ENCODE peak calls at places on chromosomes 12 and 14, in ten cellular contexts. One of them, this sample, is unnamed.

GRCh38 chr14:102481791-102482238 is 27.8 kb downstream of the ANKRD9 start:
- DNase-seq in glutamatergic neuron: no peak
- DNase-seq in HT1080: peak
- DNase-seq in fibroblast of the aortic adventitia: no peak
- DNase-seq in activated T-helper 1 cell treated with anti-CD3 and anti-CD28 coated beads, Interleukin-2, amount 50 U/mL, for 16 hours: no peak
- DNase-seq in Caco-2: no peak
- DNase-seq in GM12865: no peak
- DNase-seq in DMS 273 treated with DMSO at 0.1 percent for 48 hours: no peak
- DNase-seq in COR-L47: no peak
- DNase-seq in body of pancreas: no peak
- DNase-seq in this sample: no peak

GRCh38 chr14:105204206-105204930 is 23.3 kb upstream of the NUDT14 start:
- DNase-seq in glutamatergic neuron: peak
- DNase-seq in HT1080: peak
- DNase-seq in fibroblast of the aortic adventitia: peak
- DNase-seq in activated T-helper 1 cell treated with anti-CD3 and anti-CD28 coated beads, Interleukin-2, amount 50 U/mL, for 16 hours: no peak
- DNase-seq in Caco-2: no peak
- DNase-seq in GM12865: no peak
- DNase-seq in DMS 273 treated with DMSO at 0.1 percent for 48 hours: no peak
- DNase-seq in COR-L47: no peak
- DNase-seq in body of pancreas: peak
- DNase-seq in this sample: no peak

GRCh38 chr14:88838015-88838414 is 13.6 kb downstream of the TTC8 start:
- DNase-seq in glutamatergic neuron: no peak
- DNase-seq in HT1080: no peak
- DNase-seq in fibroblast of the aortic adventitia: no peak
- DNase-seq in activated T-helper 1 cell treated with anti-CD3 and anti-CD28 coated beads, Interleukin-2, amount 50 U/mL, for 16 hours: no peak
- DNase-seq in Caco-2: no peak
- DNase-seq in GM12865: no peak
- DNase-seq in DMS 273 treated with DMSO at 0.1 percent for 48 hours: no peak
- DNase-seq in COR-L47: peak
- DNase-seq in body of pancreas: no peak
- DNase-seq in this sample: no peak

GRCh38 chr14:61524211-61524806 is 171.0 kb upstream of the HIF1A start:
- DNase-seq in glutamatergic neuron: no peak
- DNase-seq in HT1080: peak
- DNase-seq in fibroblast of the aortic adventitia: peak
- DNase-seq in activated T-helper 1 cell treated with anti-CD3 and anti-CD28 coated beads, Interleukin-2, amount 50 U/mL, for 16 hours: no peak
- DNase-seq in Caco-2: no peak
- DNase-seq in GM12865: no peak
- DNase-seq in DMS 273 treated with DMSO at 0.1 percent for 48 hours: no peak
- DNase-seq in COR-L47: no peak
- DNase-seq in body of pancreas: peak
- DNase-seq in this sample: no peak

GRCh38 chr12:46483572-46484395 is 111.2 kb upstream of the SLC38A2 start:
- DNase-seq in glutamatergic neuron: no peak
- DNase-seq in HT1080: no peak
- DNase-seq in fibroblast of the aortic adventitia: peak
- DNase-seq in activated T-helper 1 cell treated with anti-CD3 and anti-CD28 coated beads, Interleukin-2, amount 50 U/mL, for 16 hours: no peak
- DNase-seq in Caco-2: no peak
- DNase-seq in GM12865: no peak
- DNase-seq in DMS 273 treated with DMSO at 0.1 percent for 48 hours: no peak
- DNase-seq in COR-L47: no peak
- DNase-seq in body of pancreas: no peak
- DNase-seq in this sample: no peak

GRCh38 chr14:81132492-81132891 is 88.3 kb downstream of the GTF2A1 start:
- DNase-seq in glutamatergic neuron: no peak
- DNase-seq in HT1080: no peak
- DNase-seq in fibroblast of the aortic adventitia: no peak
- DNase-seq in activated T-helper 1 cell treated with anti-CD3 and anti-CD28 coated beads, Interleukin-2, amount 50 U/mL, for 16 hours: no peak
- DNase-seq in Caco-2: no peak
- DNase-seq in GM12865: no peak
- DNase-seq in DMS 273 treated with DMSO at 0.1 percent for 48 hours: peak
- DNase-seq in COR-L47: peak
- DNase-seq in body of pancreas: no peak
- DNase-seq in this sample: no peak

GRCh38 chr12:52122904-52123303 is 43.4 kb downstream of the SMIM41 start:
- DNase-seq in glutamatergic neuron: no peak
- DNase-seq in HT1080: no peak
- DNase-seq in fibroblast of the aortic adventitia: no peak
- DNase-seq in activated T-helper 1 cell treated with anti-CD3 and anti-CD28 coated beads, Interleukin-2, amount 50 U/mL, for 16 hours: no peak
- DNase-seq in Caco-2: no peak
- DNase-seq in GM12865: no peak
- DNase-seq in DMS 273 treated with DMSO at 0.1 percent for 48 hours: no peak
- DNase-seq in COR-L47: no peak
- DNase-seq in body of pancreas: no peak
- DNase-seq in this sample: no peak

GRCh38 chr14:91158091-91158790 is 44.4 kb downstream of the DGLUCY start:
- DNase-seq in glutamatergic neuron: no peak
- DNase-seq in HT1080: no peak
- DNase-seq in fibroblast of the aortic adventitia: no peak
- DNase-seq in activated T-helper 1 cell treated with anti-CD3 and anti-CD28 coated beads, Interleukin-2, amount 50 U/mL, for 16 hours: no peak
- DNase-seq in Caco-2: peak
- DNase-seq in GM12865: no peak
- DNase-seq in DMS 273 treated with DMSO at 0.1 percent for 48 hours: no peak
- DNase-seq in COR-L47: no peak
- DNase-seq in body of pancreas: peak
- DNase-seq in this sample: peak

GRCh38 chr14:71060795-71061455 is 153.7 kb downstream of the PCNX1 start:
- DNase-seq in glutamatergic neuron: no peak
- DNase-seq in HT1080: no peak
- DNase-seq in fibroblast of the aortic adventitia: peak
- DNase-seq in activated T-helper 1 cell treated with anti-CD3 and anti-CD28 coated beads, Interleukin-2, amount 50 U/mL, for 16 hours: no peak
- DNase-seq in Caco-2: peak
- DNase-seq in GM12865: no peak
- DNase-seq in DMS 273 treated with DMSO at 0.1 percent for 48 hours: no peak
- DNase-seq in COR-L47: no peak
- DNase-seq in body of pancreas: no peak
- DNase-seq in this sample: no peak

GRCh38 chr12:69553626-69554248 is 31.5 kb upstream of the CCT2 start:
- DNase-seq in glutamatergic neuron: no peak
- DNase-seq in HT1080: peak
- DNase-seq in fibroblast of the aortic adventitia: peak
- DNase-seq in activated T-helper 1 cell treated with anti-CD3 and anti-CD28 coated beads, Interleukin-2, amount 50 U/mL, for 16 hours: no peak
- DNase-seq in Caco-2: no peak
- DNase-seq in GM12865: peak
- DNase-seq in DMS 273 treated with DMSO at 0.1 percent for 48 hours: no peak
- DNase-seq in COR-L47: peak
- DNase-seq in body of pancreas: peak
- DNase-seq in this sample: no peak

GRCh38 chr12:64968989-64969819 is 144.8 kb downstream of the TBC1D30 start:
- DNase-seq in glutamatergic neuron: no peak
- DNase-seq in HT1080: peak
- DNase-seq in fibroblast of the aortic adventitia: peak
- DNase-seq in activated T-helper 1 cell treated with anti-CD3 and anti-CD28 coated beads, Interleukin-2, amount 50 U/mL, for 16 hours: no peak
- DNase-seq in Caco-2: no peak
- DNase-seq in GM12865: peak
- DNase-seq in DMS 273 treated with DMSO at 0.1 percent for 48 hours: no peak
- DNase-seq in COR-L47: no peak
- DNase-seq in body of pancreas: no peak
- DNase-seq in this sample: no peak

GRCh38 chr12:15710860-15711510 is 78.2 kb downstream of the EPS8 start:
- DNase-seq in glutamatergic neuron: no peak
- DNase-seq in HT1080: no peak
- DNase-seq in fibroblast of the aortic adventitia: no peak
- DNase-seq in activated T-helper 1 cell treated with anti-CD3 and anti-CD28 coated beads, Interleukin-2, amount 50 U/mL, for 16 hours: no peak
- DNase-seq in Caco-2: no peak
- DNase-seq in GM12865: no peak
- DNase-seq in DMS 273 treated with DMSO at 0.1 percent for 48 hours: no peak
- DNase-seq in COR-L47: no peak
- DNase-seq in body of pancreas: no peak
- DNase-seq in this sample: no peak

GRCh38 chr14:53331247-53331646 is 178.1 kb upstream of the DDHD1 start:
- DNase-seq in glutamatergic neuron: no peak
- DNase-seq in HT1080: peak
- DNase-seq in fibroblast of the aortic adventitia: peak
- DNase-seq in activated T-helper 1 cell treated with anti-CD3 and anti-CD28 coated beads, Interleukin-2, amount 50 U/mL, for 16 hours: no peak
- DNase-seq in Caco-2: no peak
- DNase-seq in GM12865: no peak
- DNase-seq in DMS 273 treated with DMSO at 0.1 percent for 48 hours: no peak
- DNase-seq in COR-L47: no peak
- DNase-seq in body of pancreas: no peak
- DNase-seq in this sample: no peak

GRCh38 chr14:67269338-67270060 is 28.3 kb downstream of the PALS1 start:
- DNase-seq in glutamatergic neuron: no peak
- DNase-seq in HT1080: no peak
- DNase-seq in fibroblast of the aortic adventitia: peak
- DNase-seq in activated T-helper 1 cell treated with anti-CD3 and anti-CD28 coated beads, Interleukin-2, amount 50 U/mL, for 16 hours: no peak
- DNase-seq in Caco-2: no peak
- DNase-seq in GM12865: no peak
- DNase-seq in DMS 273 treated with DMSO at 0.1 percent for 48 hours: no peak
- DNase-seq in COR-L47: no peak
- DNase-seq in body of pancreas: no peak
- DNase-seq in this sample: no peak

GRCh38 chr12:67358686-67359374 is 89.7 kb downstream of the CAND1 start:
- DNase-seq in glutamatergic neuron: no peak
- DNase-seq in HT1080: no peak
- DNase-seq in fibroblast of the aortic adventitia: peak
- DNase-seq in activated T-helper 1 cell treated with anti-CD3 and anti-CD28 coated beads, Interleukin-2, amount 50 U/mL, for 16 hours: no peak
- DNase-seq in Caco-2: no peak
- DNase-seq in GM12865: no peak
- DNase-seq in DMS 273 treated with DMSO at 0.1 percent for 48 hours: no peak
- DNase-seq in COR-L47: no peak
- DNase-seq in body of pancreas: no peak
- DNase-seq in this sample: no peak

GRCh38 chr12:14618990-14619389 is 51.3 kb upstream of the PLBD1 start:
- DNase-seq in glutamatergic neuron: no peak
- DNase-seq in HT1080: peak
- DNase-seq in fibroblast of the aortic adventitia: peak
- DNase-seq in activated T-helper 1 cell treated with anti-CD3 and anti-CD28 coated beads, Interleukin-2, amount 50 U/mL, for 16 hours: no peak
- DNase-seq in Caco-2: no peak
- DNase-seq in GM12865: no peak
- DNase-seq in DMS 273 treated with DMSO at 0.1 percent for 48 hours: no peak
- DNase-seq in COR-L47: peak
- DNase-seq in body of pancreas: no peak
- DNase-seq in this sample: no peak

GRCh38 chr12:49365542-49365941 is 1.7 kb upstream of the SPATS2 start:
- DNase-seq in glutamatergic neuron: no peak
- DNase-seq in HT1080: peak
- DNase-seq in fibroblast of the aortic adventitia: peak
- DNase-seq in activated T-helper 1 cell treated with anti-CD3 and anti-CD28 coated beads, Interleukin-2, amount 50 U/mL, for 16 hours: no peak
- DNase-seq in Caco-2: no peak
- DNase-seq in GM12865: no peak
- DNase-seq in DMS 273 treated with DMSO at 0.1 percent for 48 hours: no peak
- DNase-seq in COR-L47: no peak
- DNase-seq in body of pancreas: no peak
- DNase-seq in this sample: no peak

GRCh38 chr12:48901278-48901677 is 24.0 kb downstream of the FKBP11 start:
- DNase-seq in glutamatergic neuron: no peak
- DNase-seq in HT1080: no peak
- DNase-seq in fibroblast of the aortic adventitia: peak
- DNase-seq in activated T-helper 1 cell treated with anti-CD3 and anti-CD28 coated beads, Interleukin-2, amount 50 U/mL, for 16 hours: no peak
- DNase-seq in Caco-2: no peak
- DNase-seq in GM12865: peak
- DNase-seq in DMS 273 treated with DMSO at 0.1 percent for 48 hours: no peak
- DNase-seq in COR-L47: no peak
- DNase-seq in body of pancreas: no peak
- DNase-seq in this sample: no peak

GRCh38 chr12:114655934-114656697 is 27.9 kb downstream of the TBX3 start:
- DNase-seq in glutamatergic neuron: no peak
- DNase-seq in HT1080: no peak
- DNase-seq in fibroblast of the aortic adventitia: no peak
- DNase-seq in activated T-helper 1 cell treated with anti-CD3 and anti-CD28 coated beads, Interleukin-2, amount 50 U/mL, for 16 hours: no peak
- DNase-seq in Caco-2: peak
- DNase-seq in GM12865: no peak
- DNase-seq in DMS 273 treated with DMSO at 0.1 percent for 48 hours: no peak
- DNase-seq in COR-L47: no peak
- DNase-seq in body of pancreas: peak
- DNase-seq in this sample: no peak

GRCh38 chr12:92739099-92739498 is 36.3 kb downstream of the PLEKHG7 start:
- DNase-seq in glutamatergic neuron: no peak
- DNase-seq in HT1080: no peak
- DNase-seq in fibroblast of the aortic adventitia: peak
- DNase-seq in activated T-helper 1 cell treated with anti-CD3 and anti-CD28 coated beads, Interleukin-2, amount 50 U/mL, for 16 hours: no peak
- DNase-seq in Caco-2: no peak
- DNase-seq in GM12865: no peak
- DNase-seq in DMS 273 treated with DMSO at 0.1 percent for 48 hours: no peak
- DNase-seq in COR-L47: no peak
- DNase-seq in body of pancreas: no peak
- DNase-seq in this sample: peak

GRCh38 chr12:26798013-26798412 is 35.0 kb downstream of the ITPR2 start:
- DNase-seq in glutamatergic neuron: no peak
- DNase-seq in HT1080: no peak
- DNase-seq in fibroblast of the aortic adventitia: peak
- DNase-seq in activated T-helper 1 cell treated with anti-CD3 and anti-CD28 coated beads, Interleukin-2, amount 50 U/mL, for 16 hours: no peak
- DNase-seq in Caco-2: no peak
- DNase-seq in GM12865: no peak
- DNase-seq in DMS 273 treated with DMSO at 0.1 percent for 48 hours: peak
- DNase-seq in COR-L47: no peak
- DNase-seq in body of pancreas: no peak
- DNase-seq in this sample: no peak

GRCh38 chr14:104461676-104462443 is 117.7 kb upstream of the C14orf180 start:
- DNase-seq in glutamatergic neuron: peak
- DNase-seq in HT1080: no peak
- DNase-seq in fibroblast of the aortic adventitia: no peak
- DNase-seq in activated T-helper 1 cell treated with anti-CD3 and anti-CD28 coated beads, Interleukin-2, amount 50 U/mL, for 16 hours: no peak
- DNase-seq in Caco-2: no peak
- DNase-seq in GM12865: no peak
- DNase-seq in DMS 273 treated with DMSO at 0.1 percent for 48 hours: no peak
- DNase-seq in COR-L47: peak
- DNase-seq in body of pancreas: peak
- DNase-seq in this sample: no peak

GRCh38 chr14:33592298-33592697 is 358.6 kb downstream of the EGLN3 start:
- DNase-seq in glutamatergic neuron: no peak
- DNase-seq in HT1080: peak
- DNase-seq in fibroblast of the aortic adventitia: no peak
- DNase-seq in activated T-helper 1 cell treated with anti-CD3 and anti-CD28 coated beads, Interleukin-2, amount 50 U/mL, for 16 hours: no peak
- DNase-seq in Caco-2: no peak
- DNase-seq in GM12865: no peak
- DNase-seq in DMS 273 treated with DMSO at 0.1 percent for 48 hours: no peak
- DNase-seq in COR-L47: no peak
- DNase-seq in body of pancreas: no peak
- DNase-seq in this sample: no peak

GRCh38 chr12:87812030-87812429 is 217.2 kb downstream of the C12orf50 start:
- DNase-seq in glutamatergic neuron: no peak
- DNase-seq in HT1080: peak
- DNase-seq in fibroblast of the aortic adventitia: peak
- DNase-seq in activated T-helper 1 cell treated with anti-CD3 and anti-CD28 coated beads, Interleukin-2, amount 50 U/mL, for 16 hours: no peak
- DNase-seq in Caco-2: no peak
- DNase-seq in GM12865: no peak
- DNase-seq in DMS 273 treated with DMSO at 0.1 percent for 48 hours: no peak
- DNase-seq in COR-L47: no peak
- DNase-seq in body of pancreas: no peak
- DNase-seq in this sample: no peak

GRCh38 chr12:78797201-78797931 is 67.2 kb upstream of the SYT1 start:
- DNase-seq in glutamatergic neuron: no peak
- DNase-seq in HT1080: no peak
- DNase-seq in fibroblast of the aortic adventitia: peak
- DNase-seq in activated T-helper 1 cell treated with anti-CD3 and anti-CD28 coated beads, Interleukin-2, amount 50 U/mL, for 16 hours: no peak
- DNase-seq in Caco-2: no peak
- DNase-seq in GM12865: no peak
- DNase-seq in DMS 273 treated with DMSO at 0.1 percent for 48 hours: no peak
- DNase-seq in COR-L47: no peak
- DNase-seq in body of pancreas: no peak
- DNase-seq in this sample: no peak

GRCh38 chr14:58426819-58427288 is 477 bp downstream of the TIMM9 start:
- DNase-seq in glutamatergic neuron: peak
- DNase-seq in HT1080: no peak
- DNase-seq in fibroblast of the aortic adventitia: no peak
- DNase-seq in activated T-helper 1 cell treated with anti-CD3 and anti-CD28 coated beads, Interleukin-2, amount 50 U/mL, for 16 hours: peak
- DNase-seq in Caco-2: peak
- DNase-seq in GM12865: peak
- DNase-seq in DMS 273 treated with DMSO at 0.1 percent for 48 hours: peak
- DNase-seq in COR-L47: peak
- DNase-seq in body of pancreas: peak
- DNase-seq in this sample: peak

GRCh38 chr14:90733139-90733808 is 83.0 kb downstream of the TTC7B start:
- DNase-seq in glutamatergic neuron: no peak
- DNase-seq in HT1080: no peak
- DNase-seq in fibroblast of the aortic adventitia: no peak
- DNase-seq in activated T-helper 1 cell treated with anti-CD3 and anti-CD28 coated beads, Interleukin-2, amount 50 U/mL, for 16 hours: no peak
- DNase-seq in Caco-2: no peak
- DNase-seq in GM12865: no peak
- DNase-seq in DMS 273 treated with DMSO at 0.1 percent for 48 hours: no peak
- DNase-seq in COR-L47: no peak
- DNase-seq in body of pancreas: no peak
- DNase-seq in this sample: no peak

GRCh38 chr14:98791661-98792060 is 480.3 kb downstream of the BCL11B start:
- DNase-seq in glutamatergic neuron: no peak
- DNase-seq in HT1080: no peak
- DNase-seq in fibroblast of the aortic adventitia: no peak
- DNase-seq in activated T-helper 1 cell treated with anti-CD3 and anti-CD28 coated beads, Interleukin-2, amount 50 U/mL, for 16 hours: no peak
- DNase-seq in Caco-2: no peak
- DNase-seq in GM12865: peak
- DNase-seq in DMS 273 treated with DMSO at 0.1 percent for 48 hours: no peak
- DNase-seq in COR-L47: no peak
- DNase-seq in body of pancreas: no peak
- DNase-seq in this sample: no peak

This sample was measured in psoas muscle.